ENCODE peak calls at places on chromosomes 5 and 9, in ten cellular contexts. E is cardiac muscle cell; W is body of pancreas; A is tibial nerve; Y is heart left ventricle; P is HCT116; I is CD8-positive, alpha-beta T cell; K is upper lobe of right lung; S is substantia nigra; N is Peyer's patch. Q is an unnamed sample.

GRCh38 chr9:97740848-97741821 is 44.0 kb upstream of the XPA start:
- DNase-seq in E (peak; percentile 63), W (peak; percentile 69), A (no peak), Y (peak; percentile 84), P (no peak), I (peak; percentile 36), K (peak; percentile 74), S (peak; percentile 3), N (peak; percentile 52), Q (no peak)

GRCh38 chr5:27208051-27208450 is 169.7 kb upstream of the CDH9 start:
- DNase-seq in E (no peak), W (no peak), A (no peak), Y (no peak), P (no peak), I (no peak), K (no peak), S (no peak), N (no peak), Q (no peak)

GRCh38 chr5:94175912-94176311 is 434.5 kb upstream of the POU5F2 start:
- DNase-seq in E (no peak), W (no peak), A (no peak), Y (no peak), P (no peak), I (no peak), K (no peak), S (no peak), N (no peak), Q (no peak)

GRCh38 chr5:120706877-120707276 is 242.8 kb downstream of the PRR16 start:
- DNase-seq in E (no peak), W (no peak), A (no peak), Y (no peak), P (no peak), I (no peak), K (no peak), S (no peak), N (no peak), Q (no peak)

GRCh38 chr9:123607987-123608565 is 252.1 kb downstream of the CRB2 start:
- DNase-seq in E (no peak), W (no peak), A (no peak), Y (no peak), P (no peak), I (no peak), K (no peak), S (no peak), N (peak; percentile 77), Q (no peak)

GRCh38 chr9:91532325-91532724 is 108.7 kb upstream of the NFIL3 start:
- DNase-seq in E (no peak), W (no peak), A (no peak), Y (no peak), P (no peak), I (no peak), K (no peak), S (no peak), N (no peak), Q (no peak)

GRCh38 chr9:5435912-5436311 is 1.8 kb downstream of the PLGRKT start:
- DNase-seq in E (no peak), W (no peak), A (no peak), Y (no peak), P (no peak), I (no peak), K (no peak), S (no peak), N (peak; percentile 47), Q (no peak)

GRCh38 chr9:136664799-136665082 is 2.0 kb downstream of the EGFL7 start:
- DNase-seq in E (no peak), W (no peak), A (no peak), Y (no peak), P (no peak), I (no peak), K (no peak), S (no peak), N (no peak), Q (no peak)

GRCh38 chr5:81572201-81572600 is 178.3 kb upstream of the ACOT12 start:
- DNase-seq in E (no peak), W (no peak), A (no peak), Y (no peak), P (no peak), I (no peak), K (no peak), S (no peak), N (no peak), Q (no peak)

GRCh38 chr9:22097712-22098111 is 88.6 kb upstream of the CDKN2B start:
- DNase-seq in E (no peak), W (no peak), A (no peak), Y (no peak), P (no peak), I (no peak), K (no peak), S (no peak), N (no peak), Q (no peak)

GRCh38 chr5:126354857-126355731 is 68.1 kb upstream of the GRAMD2B start:
- DNase-seq in E (no peak), W (no peak), A (no peak), Y (no peak), P (no peak), I (no peak), K (no peak), S (no peak), N (no peak), Q (no peak)

GRCh38 chr5:136057401-136057951 is 28.7 kb downstream of the TGFBI start:
- DNase-seq in E (no peak), W (no peak), A (no peak), Y (no peak), P (no peak), I (no peak), K (no peak), S (no peak), N (no peak), Q (no peak)

GRCh38 chr9:134888603-134889195 is 8.1 kb downstream of the FCN2 start:
- DNase-seq in E (no peak), W (no peak), A (no peak), Y (no peak), P (no peak), I (no peak), K (peak; percentile 40), S (no peak), N (no peak), Q (no peak)

GRCh38 chr5:78345485-78345884 is 14.9 kb upstream of the SCAMP1 start:
- DNase-seq in E (peak; percentile 72), W (no peak), A (no peak), Y (no peak), P (no peak), I (no peak), K (no peak), S (no peak), N (no peak), Q (no peak)

GRCh38 chr5:159906957-159907356 is 9.3 kb upstream of the ADRA1B start:
- DNase-seq in E (no peak), W (no peak), A (no peak), Y (no peak), P (no peak), I (no peak), K (no peak), S (no peak), N (peak; percentile 70), Q (no peak)

GRCh38 chr9:97735070-97735600 is 38.0 kb upstream of the XPA start:
- DNase-seq in E (no peak), W (no peak), A (no peak), Y (no peak), P (no peak), I (no peak), K (no peak), S (no peak), N (no peak), Q (no peak)

GRCh38 chr9:109507421-109507838 is 9.3 kb upstream of the PTPN3 start:
- DNase-seq in E (no peak), W (peak; percentile 29), A (peak; percentile 13), Y (no peak), P (no peak), I (no peak), K (no peak), S (no peak), N (peak; percentile 60), Q (no peak)

GRCh38 chr9:132042324-132042723 is 37.3 kb downstream of the MED27 start:
- DNase-seq in E (no peak), W (no peak), A (no peak), Y (no peak), P (peak; percentile 35), I (no peak), K (no peak), S (no peak), N (no peak), Q (no peak)

GRCh38 chr5:488744-489688 is 35.2 kb downstream of the SLC9A3 start:
- DNase-seq in E (peak; percentile 48), W (no peak), A (no peak), Y (no peak), P (no peak), I (no peak), K (no peak), S (no peak), N (no peak), Q (no peak)
- H3K27ac ChIP-seq in E (peak overlapping the region; percentile 37), W (no peak overlapping the region), A (no peak overlapping the region), Y (no peak overlapping the region), P (no peak overlapping the region), I (no peak overlapping the region), K (no peak overlapping the region), S (no peak overlapping the region), N (no peak overlapping the region), Q (no peak overlapping the region)

DNA sequence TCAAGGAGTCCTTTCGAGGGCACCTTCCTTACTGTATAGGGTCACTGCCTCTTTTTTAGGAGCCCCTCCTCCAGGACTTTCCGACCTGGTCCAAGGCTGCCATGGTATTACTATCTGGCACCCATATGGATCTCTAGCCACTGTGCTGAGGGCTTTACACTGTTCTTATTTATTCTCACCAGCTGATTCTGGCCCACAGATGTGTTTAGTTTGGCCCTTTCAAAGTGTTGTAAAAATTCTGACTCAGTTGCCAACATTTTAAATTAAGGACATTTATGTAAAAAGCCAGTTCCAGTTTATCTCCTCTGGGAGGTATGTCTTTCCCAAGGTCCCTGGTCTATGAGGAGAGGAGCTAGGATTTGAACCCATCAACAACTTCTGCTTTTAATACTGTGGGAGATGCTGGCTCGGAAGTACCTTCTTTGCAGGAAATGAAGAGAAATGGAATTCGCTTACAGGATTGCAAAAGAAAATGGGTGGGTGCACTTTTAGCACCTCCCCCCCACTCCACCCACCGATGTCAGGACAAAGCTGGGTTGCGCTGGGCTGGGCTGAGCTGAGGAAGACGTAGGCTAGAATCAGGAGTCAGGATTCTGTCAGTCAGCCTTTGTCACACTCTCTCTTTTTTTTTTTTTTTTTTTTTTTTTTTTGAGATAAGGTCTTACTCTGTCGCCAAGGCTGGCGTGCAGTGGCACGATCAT is 7.8 kb downstream of the JADE2 start:
- DNase-seq in E (no peak), W (peak; percentile 33), A (peak; percentile 86), Y (no peak), P (no peak), I (no peak), K (peak; percentile 79), S (no peak), N (peak; percentile 62), Q (no peak)
- H3K27ac ChIP-seq in E (no peak overlapping the region), W (no peak overlapping the region), A (no peak overlapping the region), Y (peak overlapping the region; percentile 29), P (no peak overlapping the region), I (no peak overlapping the region), K (no peak overlapping the region), S (no peak overlapping the region), N (no peak overlapping the region), Q (peak overlapping the region; percentile 42)

GRCh38 chr9:95027914-95028854 is 289.3 kb downstream of the FANCC start:
- DNase-seq in E (no peak), W (peak; percentile 86), A (no peak), Y (no peak), P (no peak), I (no peak), K (no peak), S (no peak), N (no peak), Q (no peak)
- H3K27ac ChIP-seq in E (no peak overlapping the region), W (peak overlapping the region; percentile 89), A (peak overlapping the region; percentile 42), Y (peak overlapping the region; percentile 49), P (no peak overlapping the region), I (no peak overlapping the region), K (peak overlapping the region; percentile 38), S (peak overlapping the region; percentile 44), N (no peak overlapping the region), Q (no peak overlapping the region)

GRCh38 chr5:149381986-149382338 is 2.9 kb upstream of the IL17B start:
- DNase-seq in E (peak; percentile 90), W (peak; percentile 72), A (peak; percentile 82), Y (peak; percentile 91), P (peak; percentile 33), I (peak; percentile 77), K (peak; percentile 82), S (peak; percentile 42), N (peak; percentile 89), Q (peak; percentile 41)
- H3K27ac ChIP-seq in E (peak overlapping the region; percentile 99), W (no peak overlapping the region), A (no peak overlapping the region), Y (peak overlapping the region; percentile 90), P (no peak overlapping the region), I (no peak overlapping the region), K (peak overlapping the region; percentile 58), S (no peak overlapping the region), N (no peak overlapping the region), Q (no peak overlapping the region)

Q was measured in naive thymus-derived CD4-positive, alpha-beta T cell.